ENCODE peak calls at places on chromosomes 6 and 20, in seven cellular contexts. E, J, O, S, T, G and I are unnamed samples.

GRCh38 chr20:528923-529594 is 14.5 kb downstream of the CSNK2A1 start:
- DNase-seq in J (no peak), S (no peak), O (peak; percentile 93), E (no peak), T (no peak), G (no peak), I (peak; percentile 47)

GRCh38 chr6:137657351-137657911 is 163.2 kb upstream of the OLIG3 start:
- DNase-seq in J (no peak), T (no peak), G (no peak), E (no peak), O (no peak), S (no peak), I (no peak)

GRCh38 chr20:56166781-56167465 is 81.6 kb upstream of the MC3R start:
- DNase-seq in G (no peak), J (no peak), T (no peak), S (no peak), O (no peak), E (no peak), I (no peak)

GRCh38 chr6:138590796-138591709 is 91.8 kb upstream of the NHSL1 start:
- DNase-seq in J (peak; percentile 74), G (peak; percentile 30), E (no peak), O (peak; percentile 79), T (peak; percentile 46), S (no peak), I (peak; percentile 57)

GRCh38 chr6:68760486-68760885 is 125.4 kb downstream of the ADGRB3 start:
- DNase-seq in J (no peak), E (no peak), G (no peak), O (no peak), S (no peak), T (no peak), I (no peak)

GRCh38 chr6:130839379-130839778 is 12.2 kb downstream of the SMLR1 start:
- DNase-seq in G (no peak), T (no peak), E (no peak), O (no peak), S (no peak), J (no peak), I (no peak)

GRCh38 chr6:8953310-8953709 is 518.0 kb upstream of the SLC35B3 start:
- DNase-seq in J (no peak), S (no peak), E (no peak), T (no peak), G (no peak), O (no peak), I (no peak)

GRCh38 chr6:7235712-7236311 is 77.2 kb downstream of the SSR1 start:
- DNase-seq in O (no peak), T (no peak), S (no peak), G (peak; percentile 75), E (no peak), J (peak; percentile 40), I (no peak)

GRCh38 chr6:3627501-3627900 is 124.0 kb downstream of the PXDC1 start:
- DNase-seq in S (no peak), T (no peak), G (no peak), O (no peak), E (peak; percentile 28), J (no peak), I (no peak)

GRCh38 chr20:44361021-44361420 is 5.5 kb downstream of the HNF4A start:
- DNase-seq in J (no peak), G (no peak), O (no peak), T (no peak), E (no peak), S (no peak), I (no peak)

GRCh38 chr20:1806456-1806855 is 88.8 kb upstream of the SIRPA start:
- DNase-seq in J (no peak), O (no peak), E (no peak), S (no peak), G (no peak), T (no peak), I (no peak)

GRCh38 chr20:63829943-63830820 is 882 bp downstream of the ZBTB46 start:
- DNase-seq in E (no peak), J (no peak), O (peak; percentile 36), S (no peak), G (no peak), T (no peak), I (no peak)

GRCh38 chr20:25050082-25050481 is 7.9 kb downstream of the ACSS1 start:
- DNase-seq in G (no peak), S (no peak), O (no peak), T (no peak), J (no peak), E (no peak), I (no peak)

GRCh38 chr6:29845405-29846006 is 17.9 kb downstream of the HLA-G start:
- DNase-seq in O (no peak), G (no peak), J (peak; percentile 47), E (no peak), T (no peak), S (no peak), I (peak; percentile 62)

GRCh38 chr20:50723672-50724071 is 7.7 kb upstream of the PARD6B start:
- DNase-seq in O (no peak), S (no peak), G (no peak), T (no peak), J (no peak), E (no peak), I (no peak)

GRCh38 chr20:50724112-50724724 is 7.2 kb upstream of the PARD6B start:
- DNase-seq in O (no peak), T (no peak), G (no peak), S (no peak), J (no peak), E (no peak), I (no peak)

GRCh38 chr20:50725722-50726000 is 5.7 kb upstream of the PARD6B start:
- DNase-seq in S (no peak), G (no peak), T (no peak), O (no peak), J (no peak), E (no peak), I (no peak)

GRCh38 chr20:50726955-50727791 is 4.2 kb upstream of the PARD6B start:
- DNase-seq in S (no peak), G (no peak), T (no peak), J (no peak), O (no peak), E (no peak), I (no peak)

GRCh38 chr20:50724851-50725721 is 6.3 kb upstream of the PARD6B start:
- DNase-seq in S (no peak), O (peak; percentile 96), J (peak; percentile 53), E (peak; percentile 74), G (peak; percentile 89), T (peak; percentile 72), I (peak; percentile 36)
- TF ChIP-seq POLR2A in S (no peak), O (no peak), J (no peak), E (no peak), G (no peak), T (peak; percentile 25), I (no peak)

DNA sequence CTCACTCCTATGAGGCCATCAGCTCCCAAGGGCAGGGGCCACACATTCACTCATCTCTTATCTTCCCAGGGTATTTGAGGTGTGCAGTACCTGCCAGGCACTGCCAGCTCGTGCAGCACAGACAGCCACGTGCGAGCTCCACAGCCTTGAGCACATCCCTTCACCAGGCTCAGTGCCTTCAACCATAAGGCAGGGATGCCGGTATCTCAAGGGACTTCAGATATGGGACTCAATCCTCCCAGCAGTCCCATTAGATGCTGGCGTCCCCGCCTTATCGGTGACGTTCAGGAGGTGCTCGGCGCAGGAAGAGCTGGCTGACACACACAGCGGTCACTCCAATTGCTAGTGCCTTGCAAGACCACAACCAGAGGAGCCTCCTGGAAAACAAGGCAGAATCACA is 47.0 kb downstream of the EZR start:
- DNase-seq in J (no peak), G (no peak), E (no peak), T (no peak), O (no peak), S (no peak), I (no peak)
- TF ChIP-seq POLR2A in J (no peak), G (no peak), E (no peak), T (no peak), O (no peak), S (peak; percentile 31), I (no peak)

DNA sequence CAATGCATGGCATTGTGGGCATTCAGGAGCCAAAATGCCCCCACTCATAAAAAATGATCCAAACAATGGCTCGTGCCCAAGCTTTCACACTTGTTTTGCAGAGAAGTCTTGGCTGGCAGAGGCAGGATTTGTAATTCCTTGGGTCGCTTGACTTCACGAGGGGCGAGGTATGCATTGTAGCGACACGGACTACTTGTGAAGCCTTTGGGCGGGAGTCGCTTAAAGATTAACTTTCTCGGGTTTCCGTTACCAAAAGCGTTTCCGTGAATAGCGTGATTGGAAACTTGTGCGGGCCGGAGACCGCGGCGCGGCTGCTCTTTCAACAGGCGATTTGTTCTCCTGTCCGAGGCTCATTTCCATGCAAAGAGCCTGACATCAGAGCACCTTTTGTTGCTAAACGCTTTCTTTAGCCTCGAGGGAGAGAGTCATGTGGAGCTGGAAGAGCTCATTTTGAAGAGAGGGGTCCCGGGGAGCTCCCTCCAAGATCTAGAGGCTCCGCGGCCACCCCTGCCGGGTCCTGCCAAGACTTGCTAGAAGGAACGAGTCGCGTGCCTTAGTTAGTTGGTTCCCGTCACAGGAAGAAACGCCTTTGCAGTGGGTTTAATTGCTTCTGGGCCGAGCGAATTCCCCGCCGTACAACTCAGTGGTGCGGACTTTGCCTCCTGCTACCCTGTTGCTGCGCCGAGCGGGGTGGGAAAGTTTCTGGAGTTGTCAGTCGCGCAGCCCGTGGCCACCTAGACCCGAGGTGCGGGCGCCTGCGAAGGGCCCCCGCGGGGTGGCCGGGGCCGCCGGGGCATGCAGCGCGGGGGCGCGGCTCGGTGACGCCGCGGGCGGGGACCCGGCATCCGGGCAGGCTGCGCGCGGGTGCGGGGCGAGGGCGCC is at the start of gene SASH1:
- DNase-seq in G (peak; percentile 64), T (peak; percentile 74), E (peak; percentile 76), O (peak; percentile 77), S (no peak), J (peak; percentile 71), I (no peak)
- TF ChIP-seq POLR2A in G (no peak), T (peak; percentile 50), E (no peak), O (no peak), S (no peak), J (peak; percentile 36), I (no peak)

GRCh38 chr20:47258745-47259695 is 97.5 kb downstream of the ZMYND8 start:
- DNase-seq in S (peak; percentile 33), G (no peak), O (peak; percentile 63), J (no peak), T (peak; percentile 75), E (no peak), I (no peak)
- TF ChIP-seq POLR2A in S (peak; percentile 56), G (no peak), O (no peak), J (no peak), T (no peak), E (no peak), I (no peak)